ENCODE peak calls at places on chromosome 15, in eight cellular contexts. M, N, Y, E, U, Q, K and H are unnamed samples.

GRCh38 chr15:101540480-101541239 is 51.2 kb upstream of the PCSK6 start:
- DNase-seq in Q (no peak), N (no peak), M (no peak), E (no peak), K (peak), Y (no peak), U (no peak), H (no peak)

GRCh38 chr15:79084308-79084968 is 6.1 kb downstream of the RASGRF1 start:
- DNase-seq in K (peak), M (no peak), Y (no peak), U (no peak), E (no peak), N (no peak), Q (no peak), H (no peak)

GRCh38 chr15:101318810-101319200 is 23.8 kb upstream of the SNRPA1 start:
- DNase-seq in Y (no peak), M (no peak), Q (no peak), K (no peak), N (no peak), E (no peak), U (no peak), H (no peak)

GRCh38 chr15:68314563-68314962 is 37.0 kb downstream of the FEM1B start:
- DNase-seq in Y (no peak), K (peak), M (no peak), Q (peak), U (no peak), N (no peak), E (no peak), H (no peak)

GRCh38 chr15:75130597-75131268 is 70.9 kb upstream of the C15orf39 start:
- DNase-seq in M (no peak), E (no peak), N (no peak), K (peak), U (no peak), Y (no peak), Q (no peak), H (peak)

GRCh38 chr15:98177950-98178848 is 217.7 kb downstream of the ARRDC4 start:
- DNase-seq in N (no peak), M (no peak), K (peak), E (peak), Q (peak), U (no peak), Y (peak), H (peak)

GRCh38 chr15:64841258-64842098 is at the start of gene PLEKHO2:
- DNase-seq in Q (peak), K (peak), N (peak), Y (peak), U (peak), E (peak), M (peak), H (peak)

GRCh38 chr15:38670142-38671002 is 105.8 kb upstream of the RASGRP1 start:
- DNase-seq in N (no peak), E (no peak), Y (no peak), K (no peak), U (peak), M (no peak), Q (no peak), H (peak)

GRCh38 chr15:48579945-48580671 is 65.4 kb downstream of the FBN1 start:
- DNase-seq in N (no peak), Y (no peak), K (no peak), M (no peak), E (no peak), Q (peak), U (no peak), H (no peak)

GRCh38 chr15:51484781-51485180 is 137.8 kb downstream of the DMXL2 start:
- DNase-seq in M (no peak), U (no peak), E (no peak), K (no peak), Q (no peak), N (no peak), Y (no peak), H (no peak)

GRCh38 chr15:99441871-99442267 is 123.9 kb upstream of the MEF2A start:
- DNase-seq in Y (no peak), M (peak), N (no peak), Q (no peak), U (no peak), K (peak), E (no peak), H (no peak)

GRCh38 chr15:62624541-62625399 is 417.8 kb upstream of the TPM1 start:
- DNase-seq in K (no peak), E (no peak), Y (no peak), Q (peak), M (peak), N (no peak), U (no peak), H (no peak)

GRCh38 chr15:38535451-38536200 is 29.0 kb downstream of the RASGRP1 start:
- DNase-seq in N (no peak), Y (no peak), E (no peak), U (no peak), M (no peak), K (no peak), Q (peak), H (no peak)

GRCh38 chr15:25670025-25670554 is 193.0 kb downstream of the ATP10A start:
- DNase-seq in E (no peak), M (peak), Q (peak), N (peak), U (no peak), Y (no peak), K (peak), H (peak)

GRCh38 chr15:67080118-67080899 is 14.9 kb downstream of the SMAD3 start:
- DNase-seq in M (no peak), N (peak), Y (no peak), U (no peak), K (no peak), E (no peak), Q (peak), H (no peak)

GRCh38 chr15:32705450-32705849 is 12.4 kb upstream of the GREM1 start:
- DNase-seq in Y (no peak), M (no peak), N (no peak), Q (peak), U (no peak), E (no peak), K (no peak), H (no peak)

GRCh38 chr15:38438031-38438986 is 15.6 kb upstream of the FAM98B start:
- DNase-seq in E (no peak), M (no peak), Q (peak), U (no peak), Y (no peak), N (no peak), K (no peak), H (no peak)

DNA sequence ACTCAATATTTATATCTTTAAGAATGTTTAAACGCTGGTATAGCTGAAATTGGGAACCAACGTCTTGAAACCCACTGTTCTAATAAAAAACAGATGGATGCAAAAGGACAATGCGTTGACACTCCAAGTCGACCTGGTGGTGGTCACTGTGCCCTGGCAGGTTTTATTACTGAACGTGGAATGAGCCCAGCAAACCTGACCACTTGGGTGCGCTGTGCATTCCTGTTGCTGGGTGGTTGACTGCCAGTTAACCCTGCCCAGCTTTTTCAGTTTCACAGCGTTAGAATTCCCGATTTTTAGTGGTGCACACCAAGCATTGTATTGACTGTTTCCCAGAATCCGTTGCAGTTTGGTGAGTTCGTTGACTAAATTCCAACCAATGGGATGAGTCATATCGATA is 384.4 kb downstream of the OCA2 start:
- DNase-seq in E (no peak), Y (no peak), K (peak), U (no peak), N (no peak), Q (no peak), M (no peak), H (no peak)
- TF ChIP-seq CTCF in E (no peak), Y (no peak), K (peak), U (no peak), N (no peak), Q (no peak), M (no peak), H (no peak)

GRCh38 chr15:56792211-56792610 is 58.9 kb upstream of the ZNF280D start:
- DNase-seq in E (no peak), K (no peak), Q (peak), Y (no peak), U (no peak), M (no peak), N (no peak), H (no peak)

GRCh38 chr15:56794923-56795329 is 61.6 kb upstream of the ZNF280D start:
- DNase-seq in E (no peak), U (no peak), M (no peak), Y (no peak), Q (no peak), K (no peak), N (no peak), H (no peak)

GRCh38 chr15:56797720-56798275 is 64.5 kb upstream of the ZNF280D start:
- DNase-seq in N (no peak), E (no peak), K (no peak), Y (no peak), U (no peak), Q (no peak), M (no peak), H (no peak)

GRCh38 chr15:56795400-56795983 is 62.2 kb upstream of the ZNF280D start:
- DNase-seq in K (no peak), Y (no peak), E (no peak), N (no peak), Q (no peak), U (no peak), M (no peak), H (no peak)

GRCh38 chr15:56794150-56794922 is 61.0 kb upstream of the ZNF280D start:
- DNase-seq in E (no peak), Y (no peak), U (no peak), Q (peak), N (no peak), M (no peak), K (no peak), H (no peak)
- H3K27ac ChIP-seq in E (no peak), Y (no peak), U (no peak), Q (no peak), N (no peak), M (no peak), K (no peak), H (no peak)

GRCh38 chr15:34616613-34617012 is 33.2 kb upstream of the GOLGA8B start:
- DNase-seq in Y (peak), K (no peak), Q (peak), U (no peak), M (no peak), N (no peak), E (peak), H (no peak)
- TF ChIP-seq CTCF in Y (peak), K (peak), Q (peak), U (no peak), M (no peak), N (no peak), E (peak), H (no peak)

GRCh38 chr15:80480171-80480811 is 76.1 kb downstream of the ARNT2 start:
- DNase-seq in Q (no peak), K (peak), U (no peak), N (no peak), E (no peak), M (no peak), Y (no peak), H (no peak)
- H3K27ac ChIP-seq in Q (peak), K (no peak), U (no peak), N (no peak), E (no peak), M (peak), Y (no peak), H (peak)